ENCODE peak calls at places on chromosomes 11 and 22, in ten cellular contexts. Z is HFF-Myc; Q is activated CD4-positive, alpha-beta T cell treated with anti-CD3 and anti-CD28 coated beads, Interleukin-2, amount 50 U/mL, for 4 hours; U is activated naive CD8-positive, alpha-beta T cell treated with anti-CD3 and anti-CD28 coated beads, Interleukin-2, amount 50 U/mL, for 24 hours; Y is NCI-H1092; C is CD4-positive, CD25-positive, alpha-beta regulatory T cell; V is B cell; B is NCI-H1105; P is aorta; T is PC-3. A is an unnamed sample.

GRCh38 chr22:20857838-20858614 is 585 bp downstream of the PI4KA start:
- DNase-seq in T (peak), Z (peak), Q (peak), Y (peak), C (no peak), B (peak), V (no peak), P (peak), U (peak), A (peak)

GRCh38 chr11:126647735-126648134 is 292.2 kb downstream of the ST3GAL4 start:
- DNase-seq in Z (peak), P (no peak), V (no peak), T (peak), C (no peak), Q (no peak), B (no peak), Y (no peak), U (no peak), A (no peak)

GRCh38 chr22:49903322-49904039 is 14.8 kb downstream of the ALG12 start:
- DNase-seq in C (no peak), U (no peak), T (no peak), Y (peak), P (no peak), Z (no peak), Q (no peak), V (no peak), B (peak), A (peak)

GRCh38 chr22:38870312-38870741 is 1.7 kb downstream of the CBX6 start:
- DNase-seq in U (peak), V (peak), Y (peak), T (peak), Z (peak), Q (peak), P (peak), C (peak), B (peak), A (peak)

GRCh38 chr22:40285508-40285907 is 60.8 kb upstream of the ADSL start:
- DNase-seq in Z (no peak), P (no peak), B (no peak), C (no peak), T (no peak), Y (no peak), V (no peak), U (no peak), Q (no peak), A (no peak)

GRCh38 chr22:22552630-22553029 is 6.4 kb downstream of the PRAME start:
- DNase-seq in V (peak), C (no peak), T (no peak), U (no peak), B (no peak), P (no peak), Z (no peak), Y (no peak), Q (no peak), A (no peak)

GRCh38 chr22:22714600-22715361 is 70.4 kb downstream of the GGTLC2 start:
- DNase-seq in V (peak), Z (no peak), C (no peak), Q (no peak), U (no peak), T (no peak), P (no peak), Y (no peak), B (no peak), A (no peak)

GRCh38 chr11:117870176-117870952 is 6.1 kb downstream of the FXYD6 start:
- DNase-seq in T (no peak), P (no peak), B (peak), C (no peak), Q (no peak), Z (no peak), Y (peak), V (no peak), U (no peak), A (peak)

GRCh38 chr11:5043385-5043784 is 2.9 kb upstream of the OR52J3 start:
- DNase-seq in B (no peak), Z (no peak), Y (no peak), V (no peak), P (no peak), Q (no peak), C (no peak), U (no peak), T (no peak), A (no peak)

GRCh38 chr11:70480711-70481110 is 82.4 kb downstream of the CTTN start:
- DNase-seq in P (peak), T (no peak), B (no peak), Q (no peak), U (no peak), V (no peak), Y (no peak), C (no peak), Z (no peak), A (no peak)

GRCh38 chr22:32531955-32532818 is 57.6 kb downstream of the FBXO7 start:
- DNase-seq in V (no peak), U (no peak), Y (peak), B (no peak), P (peak), Z (peak), Q (no peak), C (no peak), T (no peak), A (no peak)

GRCh38 chr11:35237860-35238715 is 99.1 kb downstream of the CD44 start:
- DNase-seq in U (peak), C (peak), Y (peak), V (peak), Z (no peak), Q (no peak), P (no peak), B (peak), T (peak), A (peak)

GRCh38 chr22:27273386-27273785 is 528.2 kb downstream of the MN1 start:
- DNase-seq in V (no peak), Z (no peak), U (no peak), Q (no peak), C (no peak), P (no peak), Y (no peak), T (no peak), B (no peak), A (no peak)

GRCh38 chr11:134453441-134453840 is 41.4 kb upstream of the B3GAT1 start:
- DNase-seq in Z (no peak), Q (no peak), V (no peak), P (no peak), C (no peak), T (no peak), Y (no peak), U (no peak), B (no peak), A (no peak)

GRCh38 chr11:125070699-125071254 is 7.7 kb downstream of the SLC37A2 start:
- DNase-seq in C (no peak), B (no peak), V (peak), Q (no peak), Y (no peak), P (peak), T (peak), Z (no peak), U (peak), A (no peak)

GRCh38 chr11:69293819-69294505 is at the start of gene MYEOV:
- DNase-seq in U (peak), Y (no peak), Z (no peak), V (peak), P (peak), Q (peak), T (peak), C (no peak), B (no peak), A (no peak)

GRCh38 chr11:64970731-64971151 is 1.2 kb downstream of the MAJIN start:
- DNase-seq in P (no peak), T (peak), U (peak), B (no peak), Z (no peak), C (no peak), Y (no peak), Q (no peak), V (no peak), A (no peak)